ENCODE peak calls at places on chromosomes 11 and 22, in ten cellular contexts. Q, J, G, N, R, M, X, T, F and D are unnamed samples.

GRCh38 chr11:116459644-116460043 is 313.1 kb downstream of the BUD13 start:
- DNase-seq in Q (no peak), J (no peak), G (no peak), N (no peak), R (no peak), M (no peak), X (no peak), T (no peak), F (no peak), D (no peak)

GRCh38 chr11:64222651-64223000 is 3.4 kb downstream of the TRPT1 start:
- DNase-seq in Q (no peak), J (no peak), G (no peak), N (no peak), R (no peak), M (no peak), X (no peak), T (no peak), F (no peak), D (no peak)

GRCh38 chr11:1087961-1088926 is 13.6 kb downstream of the MUC2 start:
- DNase-seq in Q (no peak), J (no peak), G (no peak), N (no peak), R (peak; percentile 46), M (no peak), X (peak; percentile 7), T (no peak), F (no peak), D (no peak)

GRCh38 chr11:22690891-22691290 is 24.5 kb downstream of the GAS2 start:
- DNase-seq in Q (no peak), J (no peak), G (no peak), N (no peak), R (no peak), M (no peak), X (no peak), T (no peak), F (peak; percentile 41), D (no peak)

GRCh38 chr11:57219021-57219627 is 17.9 kb downstream of the APLNR start:
- DNase-seq in Q (no peak), J (peak; percentile 61), G (no peak), N (no peak), R (no peak), M (peak; percentile 10), X (peak; percentile 34), T (no peak), F (no peak), D (no peak)

GRCh38 chr11:110736158-110736553 is 23.9 kb upstream of the ARHGAP20 start:
- DNase-seq in Q (no peak), J (no peak), G (no peak), N (no peak), R (no peak), M (no peak), X (no peak), T (no peak), F (no peak), D (no peak)

GRCh38 chr22:29219881-29220670 is 14.4 kb downstream of the EMID1 start:
- DNase-seq in Q (no peak), J (no peak), G (no peak), N (no peak), R (peak; percentile 42), M (no peak), X (no peak), T (no peak), F (no peak), D (no peak)

GRCh38 chr11:78418584-78419211 is 1.1 kb upstream of the GAB2 start:
- DNase-seq in Q (peak; percentile 2), J (no peak), G (no peak), N (no peak), R (no peak), M (peak; percentile 27), X (no peak), T (no peak), F (no peak), D (no peak)

GRCh38 chr22:44758354-44758969 is 6.1 kb downstream of the ARHGAP8 start:
- DNase-seq in Q (peak; percentile 10), J (peak; percentile 44), G (no peak), N (no peak), R (no peak), M (peak; percentile 74), X (no peak), T (peak; percentile 41), F (no peak), D (no peak)

GRCh38 chr11:28343304-28344233 is 235.4 kb downstream of the METTL15 start:
- DNase-seq in Q (peak; percentile 80), J (peak; percentile 76), G (no peak), N (no peak), R (no peak), M (peak; percentile 95), X (no peak), T (peak; percentile 60), F (peak; percentile 72), D (no peak)

GRCh38 chr11:129376658-129377341 is 1.2 kb downstream of the BARX2 start:
- DNase-seq in Q (no peak), J (no peak), G (peak; percentile 80), N (no peak), R (no peak), M (no peak), X (no peak), T (no peak), F (no peak), D (no peak)
- H3K4me3 ChIP-seq in Q (no peak overlapping the region), J (no peak overlapping the region), G (no peak overlapping the region), N (no peak overlapping the region), R (no peak overlapping the region), M (no peak overlapping the region), X (no peak overlapping the region), T (no peak overlapping the region), F (no peak overlapping the region), D (no peak overlapping the region)

DNA sequence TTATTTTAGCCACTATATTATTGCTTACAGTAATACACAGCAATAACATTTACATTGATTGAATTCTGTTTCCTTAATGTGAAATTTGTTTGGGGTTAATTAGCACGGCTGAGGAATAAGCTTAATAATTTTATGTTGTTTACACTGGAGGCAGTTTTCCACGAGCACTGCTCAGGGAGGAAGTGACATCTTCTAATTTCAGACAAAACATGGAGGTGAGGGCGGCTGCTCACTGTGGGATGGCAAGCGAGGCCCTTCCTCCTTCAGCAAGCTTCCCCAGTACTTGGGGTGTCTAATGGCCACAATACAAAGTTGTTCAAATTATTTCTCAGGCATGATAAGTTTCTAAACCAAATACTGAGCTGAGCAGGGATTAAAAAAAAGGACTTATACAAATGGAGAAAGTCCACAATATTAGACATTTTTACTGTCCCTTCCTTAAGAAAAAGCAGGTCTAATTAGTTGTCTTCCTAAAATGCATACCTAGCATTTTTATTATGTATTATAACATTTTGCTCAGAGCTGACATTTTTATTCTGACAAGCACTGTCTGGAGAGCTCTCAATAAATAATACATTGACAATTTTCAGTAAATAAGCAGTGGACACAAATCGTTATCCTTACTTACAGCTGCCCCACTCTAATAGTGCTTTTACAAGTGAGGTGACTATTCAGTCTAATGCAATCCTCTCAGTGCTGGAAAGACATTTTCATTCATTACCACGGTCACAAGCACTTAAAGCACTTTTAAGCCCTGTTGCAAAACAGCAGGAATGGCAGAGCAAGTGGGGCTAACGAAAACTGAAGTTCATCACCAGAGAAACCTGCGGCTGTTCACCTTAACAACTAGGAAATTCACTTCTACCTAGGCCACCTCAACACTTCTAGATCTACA is 56.2 kb downstream of the SOX6 start:
- DNase-seq in Q (no peak), J (no peak), G (no peak), N (peak; percentile 34), R (no peak), M (no peak), X (no peak), T (no peak), F (no peak), D (no peak)
- H3K4me3 ChIP-seq in Q (no peak overlapping the region), J (no peak overlapping the region), G (no peak overlapping the region), N (no peak overlapping the region), R (no peak overlapping the region), M (no peak overlapping the region), X (no peak overlapping the region), T (no peak overlapping the region), F (no peak overlapping the region), D (no peak overlapping the region)

GRCh38 chr22:39336411-39336810 is 13.4 kb upstream of the SYNGR1 start:
- DNase-seq in Q (no peak), J (no peak), G (no peak), N (no peak), R (no peak), M (no peak), X (no peak), T (no peak), F (no peak), D (no peak)

GRCh38 chr22:39327995-39328754 is 8.8 kb upstream of the RPL3 start:
- DNase-seq in Q (peak; percentile 22), J (no peak), G (no peak), N (no peak), R (no peak), M (no peak), X (no peak), T (no peak), F (no peak), D (no peak)

DNA sequence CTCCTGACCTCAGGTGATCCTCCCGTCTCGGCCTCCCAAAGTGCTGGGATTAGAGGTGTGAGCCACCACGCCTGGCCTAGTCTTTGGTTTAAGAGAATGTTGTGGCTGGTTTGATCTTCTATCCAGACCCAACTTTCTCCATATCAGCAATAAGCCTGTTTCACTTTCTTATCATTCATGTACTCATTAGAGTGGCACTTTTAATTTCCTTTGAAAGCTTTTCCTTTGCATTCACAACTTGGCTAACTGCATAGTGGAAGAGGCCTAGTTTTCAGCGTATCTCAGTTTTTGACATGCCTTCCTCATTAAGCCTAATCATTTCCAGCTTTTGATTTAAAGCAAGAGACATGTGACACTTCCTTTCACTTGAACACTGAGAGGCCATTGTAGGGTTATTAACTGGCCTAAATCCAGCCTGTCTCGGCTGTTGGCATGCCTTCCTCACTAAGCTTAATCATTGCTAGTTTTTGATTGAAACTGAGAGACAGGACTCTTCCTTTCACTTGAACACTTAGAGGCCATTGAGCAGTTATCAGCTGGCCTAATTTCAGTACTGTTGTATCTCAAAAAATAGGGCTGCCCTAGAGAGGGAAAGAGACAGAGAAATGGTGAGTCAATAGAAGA is 13.1 kb upstream of the RPL3 start:
- DNase-seq in Q (no peak), J (peak; percentile 62), G (no peak), N (peak; percentile 48), R (no peak), M (no peak), X (no peak), T (no peak), F (no peak), D (no peak)
- H3K4me3 ChIP-seq in Q (no peak overlapping the region), J (no peak overlapping the region), G (no peak overlapping the region), N (no peak overlapping the region), R (no peak overlapping the region), M (no peak overlapping the region), X (no peak overlapping the region), T (no peak overlapping the region), F (no peak overlapping the region), D (no peak overlapping the region)

DNA sequence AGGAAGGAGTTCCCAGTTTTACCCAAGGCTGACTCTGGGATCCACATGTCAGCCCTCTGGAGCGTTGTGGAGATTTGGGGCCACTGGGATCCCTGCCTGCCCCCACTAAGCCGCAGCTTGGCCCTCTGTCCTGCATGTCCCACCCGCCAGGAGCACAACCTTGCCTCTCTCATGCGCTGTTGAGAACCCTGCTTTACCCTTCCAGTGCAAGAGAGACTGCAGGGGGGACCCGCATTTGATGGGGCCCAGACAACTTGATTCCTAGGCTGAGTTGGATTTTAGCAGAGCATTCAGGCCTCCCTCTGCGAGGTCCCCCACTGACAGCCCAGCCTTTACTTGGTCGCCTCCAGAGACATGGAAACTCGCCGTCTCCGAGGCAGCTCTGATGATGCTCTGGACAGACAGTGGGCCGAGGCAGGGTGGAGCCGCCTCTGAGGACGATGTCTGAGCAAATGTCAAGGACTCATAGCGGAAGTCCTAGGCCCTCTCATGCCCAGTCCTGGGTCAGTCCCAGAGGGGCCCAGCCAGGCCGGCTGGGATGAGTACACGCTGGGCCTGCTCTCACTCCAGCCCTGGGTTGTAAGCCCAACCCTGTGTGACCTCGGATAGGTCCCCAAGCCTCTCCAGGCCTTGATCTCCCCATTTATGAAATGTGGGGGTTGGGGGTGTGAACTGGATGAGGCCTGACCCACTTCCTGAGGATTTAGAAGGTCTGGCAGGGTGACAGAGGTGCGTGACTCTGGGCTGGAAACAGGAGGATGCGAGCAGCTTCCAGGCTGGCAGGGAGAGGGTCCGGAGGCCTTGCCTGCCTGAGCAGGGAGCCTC is 590 bp downstream of the CD5 start:
- DNase-seq in Q (no peak), J (no peak), G (no peak), N (no peak), R (no peak), M (no peak), X (no peak), T (no peak), F (peak; percentile 17), D (no peak)
- H3K4me3 ChIP-seq in Q (no peak overlapping the region), J (no peak overlapping the region), G (no peak overlapping the region), N (no peak overlapping the region), R (no peak overlapping the region), M (no peak overlapping the region), X (no peak overlapping the region), T (no peak overlapping the region), F (no peak overlapping the region), D (no peak overlapping the region)